ENCODE peak calls at places on chromosomes 7 and 10, in four cellular contexts. O, K, F and U are unnamed samples.
A peak's percentile ranks its signal among the peaks of the same experiment; 100 is the strongest.

GRCh38 chr10:72753760-72754231 is 61.9 kb downstream of the MCU start:
- DNase-seq in O (no peak), F (no peak), K (no peak), U (no peak)

GRCh38 chr7:93949468-93949867 is 27.9 kb downstream of the GNG11 start:
- DNase-seq in K (peak; percentile 78), O (peak; percentile 11), F (no peak), U (no peak)

GRCh38 chr10:93815304-93816091 is 57.8 kb downstream of the LGI1 start:
- DNase-seq in F (no peak), O (no peak), K (no peak), U (no peak)

GRCh38 chr7:132789281-132789680 is 213.0 kb upstream of the PLXNA4 start:
- DNase-seq in K (peak; percentile 48), O (no peak), F (no peak), U (no peak)

GRCh38 chr10:33487014-33487776 is 152.7 kb upstream of the NRP1 start:
- DNase-seq in F (no peak), K (peak; percentile 31), O (no peak), U (no peak)

GRCh38 chr7:79452032-79452494 is 1.4 kb downstream of the MAGI2 start:
- DNase-seq in K (peak; percentile 94), F (peak; percentile 93), O (peak; percentile 90), U (peak; percentile 94)

GRCh38 chr7:129950191-129950940 is 2.4 kb downstream of the UBE2H start:
- DNase-seq in F (peak; percentile 29), K (peak; percentile 41), O (no peak), U (no peak)

GRCh38 chr10:101839002-101839401 is 4.6 kb downstream of the KCNIP2 start:
- DNase-seq in O (no peak), F (no peak), K (no peak), U (no peak)

GRCh38 chr7:95636140-95636539 is 39.8 kb upstream of the PDK4 start:
- DNase-seq in F (no peak), O (no peak), K (no peak), U (no peak)

GRCh38 chr10:323651-324293 is 188.5 kb downstream of the ZMYND11 start:
- DNase-seq in F (peak; percentile 90), K (peak; percentile 97), O (peak; percentile 81), U (peak; percentile 64)

GRCh38 chr7:47582748-47583740 is 1.1 kb upstream of the TNS3 start:
- DNase-seq in K (no peak), O (no peak), F (no peak), U (no peak)
- H3K4me3 ChIP-seq in K (no peak overlapping the region), O (peak overlapping the region; percentile 83), F (peak overlapping the region; percentile 54), U (no peak overlapping the region)

GRCh38 chr7:134695321-134695860 is 48.7 kb downstream of the BPGM start:
- DNase-seq in O (no peak), K (peak; percentile 20), F (no peak), U (no peak)

GRCh38 chr7:134696261-134696660 is 49.6 kb downstream of the BPGM start:
- DNase-seq in O (no peak), K (no peak), F (no peak), U (no peak)

GRCh38 chr7:134694767-134695166 is 48.1 kb downstream of the BPGM start:
- DNase-seq in F (no peak), O (no peak), K (no peak), U (no peak)

GRCh38 chr7:134693256-134693655 is 46.6 kb downstream of the BPGM start:
- DNase-seq in F (no peak), K (peak; percentile 85), O (no peak), U (no peak)

DNA sequence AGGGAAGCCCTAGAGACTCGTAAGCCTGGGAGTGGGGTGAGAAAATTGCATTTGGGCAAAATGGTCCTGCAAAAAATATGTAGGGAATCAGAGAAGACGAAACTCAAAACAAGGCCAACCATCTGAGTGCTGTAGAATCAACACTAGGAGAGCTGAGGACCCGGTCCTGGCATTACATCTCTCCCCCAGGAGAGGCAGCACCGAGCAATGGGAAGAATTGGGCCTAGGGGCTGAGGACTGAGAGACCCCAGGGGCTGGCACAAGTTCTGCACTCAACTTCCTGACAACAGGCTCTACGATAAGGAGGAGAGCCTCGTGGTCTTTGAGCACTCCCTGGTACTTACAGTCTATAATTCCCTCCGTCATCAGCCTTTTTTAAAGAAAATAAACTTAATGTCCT is 47.6 kb downstream of the BPGM start:
- DNase-seq in F (no peak), O (peak; percentile 57), K (no peak), U (no peak)
- TF ChIP-seq CTCF in F (peak; percentile 22), O (peak; percentile 26), K (peak; percentile 35), U (no peak)

DNA sequence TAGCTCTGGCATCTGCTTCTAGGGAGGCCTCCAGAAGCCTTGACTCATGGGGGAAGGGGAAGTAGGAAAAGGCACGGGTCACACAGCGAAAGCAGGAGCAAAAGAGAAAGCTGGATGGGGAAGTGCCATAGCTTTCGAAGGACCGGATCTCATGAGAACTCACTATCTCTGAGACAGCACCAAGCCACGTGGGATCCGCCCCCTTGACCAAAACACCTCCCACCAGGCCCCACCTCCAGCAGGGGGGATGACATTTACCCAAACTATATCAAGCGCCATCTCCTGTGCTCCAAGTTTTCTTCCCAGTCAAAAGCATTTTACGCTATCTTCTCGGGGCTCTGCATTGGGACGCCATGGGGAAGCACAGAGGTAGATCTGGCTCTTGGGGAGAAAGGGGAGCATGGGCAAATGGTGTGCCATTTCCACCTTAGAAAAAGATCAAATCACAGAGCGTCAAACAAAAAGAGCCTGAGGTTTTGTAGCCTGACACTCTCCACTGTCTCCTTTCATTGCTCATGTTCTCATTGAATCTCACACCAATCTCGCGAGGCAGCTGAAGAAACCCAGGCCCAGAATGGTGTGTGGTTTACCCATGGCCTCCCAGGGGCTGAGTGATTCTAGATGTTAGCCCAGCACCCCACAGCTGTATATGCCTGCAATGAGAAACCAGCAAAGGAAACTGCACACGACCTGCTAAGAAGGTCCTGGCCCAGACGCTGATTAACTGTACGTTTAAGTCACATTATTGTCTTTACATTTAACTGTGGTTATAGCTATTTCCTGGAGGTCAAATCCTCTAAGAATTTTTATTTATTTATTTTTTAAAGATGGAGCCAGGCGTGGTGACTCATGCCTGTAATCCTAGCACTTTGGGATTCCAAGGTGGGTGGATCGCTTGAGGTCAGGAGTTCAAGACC is 8.1 kb upstream of the OLAH start:
- DNase-seq in F (no peak), K (peak; percentile 54), O (no peak), U (no peak)
- H3K27ac ChIP-seq in F (no peak overlapping the region), K (no peak overlapping the region), O (no peak overlapping the region), U (no peak overlapping the region)

GRCh38 chr10:62230344-62231138 is 38.1 kb downstream of the RTKN2 start:
- DNase-seq in F (no peak), O (no peak), K (no peak), U (no peak)
- H3K4me3 ChIP-seq in F (no peak overlapping the region), O (no peak overlapping the region), K (no peak overlapping the region), U (no peak overlapping the region)

GRCh38 chr10:22016046-22016705 is 12.6 kb upstream of the DNAJC1 start:
- DNase-seq in K (peak; percentile 29), O (no peak), F (no peak), U (no peak)

GRCh38 chr10:22005763-22006162 is 2.2 kb upstream of the DNAJC1 start:
- DNase-seq in F (no peak), O (no peak), K (no peak), U (no peak)

GRCh38 chr10:22006379-22006884 is 2.9 kb upstream of the DNAJC1 start:
- DNase-seq in O (no peak), K (no peak), F (no peak), U (no peak)

GRCh38 chr10:22010973-22011408 is 7.5 kb upstream of the DNAJC1 start:
- DNase-seq in F (no peak), K (peak; percentile 57), O (no peak), U (no peak)
- TF ChIP-seq CTCF in F (no peak), K (peak; percentile 11), O (peak; percentile 61), U (peak; percentile 61)

GRCh38 chr10:21364196-21365114 is 161.0 kb downstream of the SKIDA1 start:
- DNase-seq in K (peak; percentile 77), O (peak; percentile 89), F (no peak), U (no peak)
- H3K27ac ChIP-seq in K (peak overlapping the region; percentile 89), O (peak overlapping the region; percentile 98), F (peak overlapping the region; percentile 69), U (no peak overlapping the region)